ENCODE peak calls at places on chromosome 12, in seven cellular contexts. V, U, T, W, F, G and H are unnamed samples.

GRCh38 chr12:47828967-47829482 is 9.3 kb upstream of the HDAC7 start:
- DNase-seq in V (no peak), U (no peak), T (peak), W (peak), F (no peak), G (no peak), H (peak)

GRCh38 chr12:65520658-65521057 is 242.2 kb downstream of the MSRB3 start:
- DNase-seq in V (no peak), U (no peak), T (no peak), W (no peak), F (no peak), G (no peak), H (no peak)

GRCh38 chr12:14928946-14929345 is 9.4 kb downstream of the ERP27 start:
- DNase-seq in V (no peak), U (no peak), T (no peak), W (peak), F (no peak), G (no peak), H (no peak)

GRCh38 chr12:123991402-123991951 is 18.5 kb downstream of the ZNF664 start:
- DNase-seq in V (no peak), U (no peak), T (no peak), W (no peak), F (no peak), G (no peak), H (no peak)

GRCh38 chr12:104792570-104792969 is 165.5 kb downstream of the SLC41A2 start:
- DNase-seq in V (no peak), U (no peak), T (no peak), W (peak), F (no peak), G (no peak), H (peak)

GRCh38 chr12:88781909-88782308 is 201.6 kb upstream of the KITLG start:
- DNase-seq in V (no peak), U (no peak), T (no peak), W (no peak), F (no peak), G (no peak), H (no peak)

GRCh38 chr12:6779667-6780459 is 7.5 kb downstream of the LAG3 start:
- DNase-seq in V (no peak), U (no peak), T (no peak), W (no peak), F (no peak), G (no peak), H (no peak)

GRCh38 chr12:117151195-117152031 is 38.9 kb downstream of the FBXO21 start:
- DNase-seq in V (peak), U (peak), T (peak), W (peak), F (no peak), G (peak), H (peak)

GRCh38 chr12:129676411-129676810 is 227.4 kb downstream of the TMEM132D start:
- DNase-seq in V (no peak), U (no peak), T (no peak), W (no peak), F (no peak), G (no peak), H (no peak)

GRCh38 chr12:105876426-105876927 is 262.3 kb downstream of the NUAK1 start:
- DNase-seq in V (no peak), U (no peak), T (no peak), W (no peak), F (no peak), G (no peak), H (no peak)

GRCh38 chr12:7129647-7130536 is at the start of gene CLSTN3:
- DNase-seq in V (peak), U (peak), T (peak), W (peak), F (peak), G (peak), H (peak)

GRCh38 chr12:19431407-19432308 is 7.6 kb upstream of the AEBP2 start:
- DNase-seq in V (no peak), U (no peak), T (no peak), W (peak), F (peak), G (no peak), H (peak)

GRCh38 chr12:95859947-95860850 is 1.4 kb downstream of the SNRPF start:
- DNase-seq in V (no peak), U (no peak), T (no peak), W (no peak), F (no peak), G (no peak), H (peak)

GRCh38 chr12:47604474-47604873 is 101.4 kb downstream of the RPAP3 start:
- DNase-seq in V (no peak), U (no peak), T (no peak), W (peak), F (no peak), G (no peak), H (no peak)

GRCh38 chr12:108657130-108657745 is 23.5 kb upstream of the SELPLG start:
- DNase-seq in V (no peak), U (no peak), T (no peak), W (no peak), F (no peak), G (no peak), H (no peak)

GRCh38 chr12:106541201-106541600 is 41.6 kb upstream of the RFX4 start:
- DNase-seq in V (no peak), U (no peak), T (no peak), W (no peak), F (no peak), G (no peak), H (no peak)

GRCh38 chr12:114213055-114213561 is 192.8 kb downstream of the TBX5 start:
- DNase-seq in V (no peak), U (no peak), T (no peak), W (no peak), F (no peak), G (no peak), H (no peak)

GRCh38 chr12:10722502-10722904 is 620 bp downstream of the YBX3 start:
- DNase-seq in V (peak), U (peak), T (peak), W (peak), F (no peak), G (peak), H (no peak)

GRCh38 chr12:51818567-51819300 is 29.8 kb downstream of the FIGNL2 start:
- DNase-seq in V (no peak), U (no peak), T (no peak), W (peak), F (no peak), G (no peak), H (no peak)

GRCh38 chr12:87801860-87802720 is 227.1 kb downstream of the C12orf50 start:
- DNase-seq in V (no peak), U (no peak), T (no peak), W (peak), F (no peak), G (no peak), H (no peak)

GRCh38 chr12:128682542-128683315 is 141.0 kb downstream of the SLC15A4 start:
- DNase-seq in V (no peak), U (no peak), T (no peak), W (no peak), F (no peak), G (no peak), H (no peak)

GRCh38 chr12:100156731-100157426 is 14.2 kb upstream of the BLTP3B start:
- DNase-seq in V (no peak), U (no peak), T (no peak), W (no peak), F (no peak), G (no peak), H (no peak)

GRCh38 chr12:19382111-19382526 is 57.2 kb upstream of the AEBP2 start:
- DNase-seq in V (no peak), U (no peak), T (no peak), W (peak), F (peak), G (no peak), H (no peak)

GRCh38 chr12:84911331-84912190 is 1.0 kb downstream of the SLC6A15 start:
- DNase-seq in V (no peak), U (peak), T (peak), W (no peak), F (no peak), G (no peak), H (no peak)

GRCh38 chr12:20011200-20011599 is 357.1 kb upstream of the PDE3A start:
- DNase-seq in V (no peak), U (no peak), T (no peak), W (no peak), F (no peak), G (no peak), H (no peak)

GRCh38 chr12:72072613-72073212 is 134.1 kb downstream of the TPH2 start:
- DNase-seq in V (no peak), U (no peak), T (no peak), W (no peak), F (no peak), G (no peak), H (no peak)

GRCh38 chr12:41604830-41605229 is 416.7 kb downstream of the PDZRN4 start:
- DNase-seq in V (no peak), U (no peak), T (no peak), W (peak), F (no peak), G (no peak), H (peak)

GRCh38 chr12:19125325-19125724 is 4.2 kb upstream of the PLEKHA5 start:
- DNase-seq in V (no peak), U (no peak), T (no peak), W (no peak), F (no peak), G (no peak), H (no peak)

GRCh38 chr12:111975161-111975931 is 37.6 kb downstream of the TMEM116 start:
- DNase-seq in V (no peak), U (no peak), T (no peak), W (no peak), F (no peak), G (no peak), H (peak)

GRCh38 chr12:54608156-54608555 is 19.7 kb upstream of the PPP1R1A start:
- DNase-seq in V (no peak), U (no peak), T (no peak), W (no peak), F (no peak), G (no peak), H (no peak)